ENCODE peak calls at places on chromosomes 1 and 21, in seven cellular contexts. J is Caki2; B is CD8-positive, alpha-beta T cell; N is stimulated activated CD4-positive, alpha-beta T cell treated with anti-CD3 and anti-CD28 coated beads, Interleukin-12 subunit alpha, Interleukin-12 subunit beta, amount 100 ng/mL, for 24 hours; Z is AG04449; L is GM23338; O is D341Med. I is an unnamed sample.

GRCh38 chr1:210586785-210587184 is 258.1 kb downstream of the HHAT start:
- DNase-seq in J (no peak), B (no peak), N (no peak), Z (no peak), L (no peak), O (peak; percentile 68), I (no peak)

GRCh38 chr1:224181453-224181810 is 1.6 kb upstream of the DEGS1 start:
- DNase-seq in J (no peak), B (no peak), N (no peak), Z (no peak), L (no peak), O (no peak), I (no peak)

GRCh38 chr1:101147381-101147780 is 89.4 kb upstream of the S1PR1 start:
- DNase-seq in J (no peak), B (no peak), N (no peak), Z (no peak), L (no peak), O (no peak), I (no peak)

GRCh38 chr1:205360166-205360565 is 3.4 kb upstream of the KLHDC8A start:
- DNase-seq in J (no peak), B (no peak), N (no peak), Z (no peak), L (no peak), O (peak; percentile 77), I (no peak)

GRCh38 chr21:33041981-33042380 is 16.2 kb downstream of the OLIG2 start:
- DNase-seq in J (no peak), B (no peak), N (no peak), Z (no peak), L (no peak), O (no peak), I (no peak)

GRCh38 chr21:34132202-34132601 is 58.8 kb downstream of the MRPS6 start:
- DNase-seq in J (no peak), B (no peak), N (no peak), Z (no peak), L (no peak), O (no peak), I (no peak)

GRCh38 chr1:116919802-116920201 is 10.1 kb downstream of the PTGFRN start:
- DNase-seq in J (no peak), B (no peak), N (no peak), Z (no peak), L (no peak), O (no peak), I (no peak)

GRCh38 chr1:15799928-15800835 is 7.3 kb downstream of the UQCRHL start:
- DNase-seq in J (peak; percentile 100), B (no peak), N (no peak), Z (no peak), L (peak; percentile 40), O (no peak), I (no peak)

GRCh38 chr1:159000627-159001026 is 9.1 kb upstream of the IFI16 start:
- DNase-seq in J (peak; percentile 70), B (no peak), N (no peak), Z (peak; percentile 59), L (peak; percentile 54), O (no peak), I (no peak)

GRCh38 chr1:57101171-57101570 is 135.4 kb upstream of the C8B start:
- DNase-seq in J (no peak), B (no peak), N (no peak), Z (no peak), L (no peak), O (no peak), I (no peak)

GRCh38 chr1:16073490-16074104 is at the start of gene FAM131C:
- DNase-seq in J (no peak), B (peak; percentile 13), N (no peak), Z (no peak), L (peak; percentile 65), O (peak; percentile 91), I (no peak)

GRCh38 chr1:43292151-43292550 is 6.8 kb upstream of the C1orf210 start:
- DNase-seq in J (no peak), B (no peak), N (no peak), Z (no peak), L (no peak), O (no peak), I (no peak)

GRCh38 chr1:214895226-214895625 is 187.3 kb upstream of the KCNK2 start:
- DNase-seq in J (peak; percentile 38), B (no peak), N (no peak), Z (no peak), L (no peak), O (no peak), I (no peak)

GRCh38 chr1:102627145-102627544 is 481.2 kb downstream of the COL11A1 start:
- DNase-seq in J (no peak), B (no peak), N (no peak), Z (no peak), L (no peak), O (no peak), I (no peak)

GRCh38 chr1:6447818-6448748 is 17.9 kb downstream of the TNFRSF25 start:
- DNase-seq in J (no peak), B (peak; percentile 35), N (no peak), Z (no peak), L (peak; percentile 97), O (no peak), I (no peak)

GRCh38 chr1:225677350-225678124 is 24.6 kb upstream of the ENAH start:
- DNase-seq in J (no peak), B (no peak), N (no peak), Z (no peak), L (peak; percentile 77), O (no peak), I (no peak)

GRCh38 chr21:17783816-17784598 is 35.1 kb downstream of the C21orf91 start:
- DNase-seq in J (no peak), B (no peak), N (no peak), Z (no peak), L (no peak), O (no peak), I (peak; percentile 4)

GRCh38 chr1:7454052-7454815 is 316.9 kb upstream of the VAMP3 start:
- DNase-seq in J (peak; percentile 14), B (no peak), N (no peak), Z (no peak), L (peak; percentile 46), O (peak; percentile 48), I (no peak)

GRCh38 chr1:17553970-17554369 is 14.5 kb downstream of the ARHGEF10L start:
- DNase-seq in J (peak; percentile 85), B (no peak), N (no peak), Z (no peak), L (no peak), O (no peak), I (no peak)

GRCh38 chr21:45184869-45185268 is 102.8 kb downstream of the POFUT2 start:
- DNase-seq in J (no peak), B (no peak), N (no peak), Z (no peak), L (no peak), O (no peak), I (no peak)

GRCh38 chr1:37612186-37612585 is 16.4 kb upstream of the GNL2 start:
- DNase-seq in J (no peak), B (no peak), N (no peak), Z (no peak), L (no peak), O (no peak), I (no peak)

GRCh38 chr1:42957880-42958487 is 684 bp downstream of the SLC2A1 start:
- DNase-seq in J (peak; percentile 77), B (peak; percentile 49), N (peak; percentile 36), Z (no peak), L (peak; percentile 65), O (peak; percentile 94), I (peak; percentile 68)

GRCh38 chr1:223423641-223424233 is 30.5 kb downstream of the CCDC185 start:
- DNase-seq in J (no peak), B (no peak), N (no peak), Z (no peak), L (no peak), O (no peak), I (no peak)

GRCh38 chr1:41631971-41632370 is 147.5 kb upstream of the EDN2 start:
- DNase-seq in J (no peak), B (no peak), N (no peak), Z (no peak), L (no peak), O (no peak), I (no peak)

GRCh38 chr1:58699011-58699762 is 675 bp downstream of the MYSM1 start:
- DNase-seq in J (no peak), B (no peak), N (no peak), Z (no peak), L (no peak), O (no peak), I (no peak)